ENCODE peak calls at places on chromosome 3, in seven cellular contexts. E is endothelial cell, B is osteocyte, G is lung, W is HFFc6, M is HFF-Myc, F is GM13977. S is an unnamed sample.
A peak's percentile ranks its signal among the peaks of the same experiment; 100 is the strongest.

GRCh38 chr3:88460369-88460768 is 310.6 kb downstream of the C3orf38 start:
- DNase-seq in E (no peak), B (no peak), G (no peak), W (no peak), M (no peak), F (no peak), S (no peak)

GRCh38 chr3:157119369-157119951 is 40.5 kb downstream of the CCNL1 start:
- DNase-seq in E (no peak), B (no peak), G (no peak), W (no peak), M (no peak), F (no peak), S (no peak)

GRCh38 chr3:126292318-126293070 is 64.7 kb downstream of the KLF15 start:
- DNase-seq in E (no peak), B (peak; percentile 57), G (no peak), W (no peak), M (no peak), F (no peak), S (no peak)

GRCh38 chr3:8867646-8868045 is 95.6 kb downstream of the RAD18 start:
- DNase-seq in E (no peak), B (no peak), G (no peak), W (no peak), M (no peak), F (no peak), S (no peak)

GRCh38 chr3:149970716-149971402 is at the start of gene PFN2:
- DNase-seq in E (peak; percentile 74), B (peak; percentile 92), G (peak; percentile 64), W (peak; percentile 63), M (no peak), F (peak; percentile 72), S (no peak)

GRCh38 chr3:12993022-12993622 is 80.1 kb downstream of the IQSEC1 start:
- DNase-seq in E (no peak), B (no peak), G (no peak), W (no peak), M (no peak), F (no peak), S (no peak)

GRCh38 chr3:187017511-187018230 is 87.3 kb downstream of the ST6GAL1 start:
- DNase-seq in E (no peak), B (peak; percentile 49), G (no peak), W (no peak), M (no peak), F (no peak), S (no peak)

GRCh38 chr3:51386852-51387229 is 1.8 kb downstream of the MANF start:
- DNase-seq in E (no peak), B (no peak), G (no peak), W (no peak), M (no peak), F (no peak), S (no peak)

GRCh38 chr3:24272875-24273274 is 221.8 kb downstream of the THRB start:
- DNase-seq in E (no peak), B (no peak), G (no peak), W (no peak), M (no peak), F (no peak), S (no peak)

GRCh38 chr3:52456800-52457183 is 1.4 kb downstream of the NISCH start:
- DNase-seq in E (no peak), B (no peak), G (no peak), W (no peak), M (no peak), F (no peak), S (no peak)

GRCh38 chr3:134956395-134956794 is 161.3 kb downstream of the EPHB1 start:
- DNase-seq in E (no peak), B (no peak), G (no peak), W (no peak), M (no peak), F (peak; percentile 15), S (no peak)

GRCh38 chr3:125125822-125126245 is 70.0 kb upstream of the HEG1 start:
- DNase-seq in E (no peak), B (no peak), G (no peak), W (peak; percentile 98), M (no peak), F (no peak), S (peak; percentile 94)

GRCh38 chr3:59027607-59028006 is 22.2 kb downstream of the CFAP20DC start:
- DNase-seq in E (no peak), B (no peak), G (no peak), W (no peak), M (no peak), F (no peak), S (no peak)

GRCh38 chr3:75232216-75232615 is 431.9 kb upstream of the FRG2C start:
- DNase-seq in E (no peak), B (no peak), G (no peak), W (no peak), M (no peak), F (no peak), S (no peak)

GRCh38 chr3:177459397-177459796 is 262.1 kb upstream of the TBL1XR1 start:
- DNase-seq in E (no peak), B (no peak), G (no peak), W (peak; percentile 28), M (no peak), F (no peak), S (no peak)

GRCh38 chr3:125478321-125478720 is 41.7 kb downstream of the SNX4 start:
- DNase-seq in E (no peak), B (no peak), G (no peak), W (peak; percentile 76), M (no peak), F (no peak), S (no peak)

GRCh38 chr3:177724020-177724638 is 526.8 kb upstream of the TBL1XR1 start:
- DNase-seq in E (no peak), B (no peak), G (peak; percentile 60), W (no peak), M (no peak), F (no peak), S (no peak)

GRCh38 chr3:198028718-198029117 is 68.7 kb downstream of the LMLN start:
- DNase-seq in E (no peak), B (no peak), G (no peak), W (peak; percentile 18), M (peak; percentile 15), F (no peak), S (no peak)

DNA sequence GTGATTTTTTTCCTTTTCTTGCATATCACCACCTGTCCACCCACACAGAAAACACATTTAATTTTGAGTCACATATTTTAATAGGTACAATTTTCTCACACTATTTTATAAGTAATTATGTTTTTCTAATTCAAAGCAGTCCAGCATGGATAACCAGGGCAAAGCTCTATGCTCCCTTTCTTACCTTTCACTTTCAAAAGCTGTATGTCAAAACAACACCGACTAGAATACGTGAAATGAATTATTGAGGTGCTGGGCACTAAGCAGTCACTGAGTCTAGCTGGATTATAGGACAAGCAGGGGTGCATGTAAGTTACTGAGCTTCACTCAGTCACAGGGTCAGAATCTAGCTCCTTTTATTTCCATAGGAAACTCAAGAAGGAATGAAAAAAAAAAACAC is 60.6 kb downstream of the LSAMP start:
- DNase-seq in E (no peak), B (no peak), G (no peak), W (no peak), M (no peak), F (no peak), S (no peak)
- TF ChIP-seq CTCF in E (no peak), B (no peak), G (no peak), W (no peak), M (no peak), F (no peak), S (no peak)

GRCh38 chr3:16311960-16312451 is 47.0 kb downstream of the OXNAD1 start:
- DNase-seq in E (no peak), B (no peak), G (no peak), W (no peak), M (no peak), F (peak; percentile 43), S (no peak)

GRCh38 chr3:16305121-16305541 is 40.1 kb downstream of the OXNAD1 start:
- DNase-seq in E (no peak), B (no peak), G (no peak), W (no peak), M (no peak), F (no peak), S (no peak)

GRCh38 chr3:16309558-16309957 is 44.5 kb downstream of the OXNAD1 start:
- DNase-seq in E (no peak), B (no peak), G (no peak), W (no peak), M (peak; percentile 31), F (no peak), S (peak; percentile 3)

GRCh38 chr3:16307832-16308531 is 43.0 kb downstream of the OXNAD1 start:
- DNase-seq in E (no peak), B (no peak), G (no peak), W (no peak), M (no peak), F (no peak), S (no peak)

GRCh38 chr3:16308727-16309126 is 43.7 kb downstream of the OXNAD1 start:
- DNase-seq in E (no peak), B (no peak), G (no peak), W (no peak), M (no peak), F (no peak), S (no peak)
- TF ChIP-seq CTCF in E (no peak), B (no peak), G (no peak), W (no peak), M (no peak), F (no peak), S (no peak)

GRCh38 chr3:106560451-106560966 is 691.7 kb upstream of the CBLB start:
- DNase-seq in E (no peak), B (no peak), G (no peak), W (peak; percentile 78), M (no peak), F (no peak), S (peak; percentile 81)

GRCh38 chr3:106570426-106570825 is 701.6 kb upstream of the CBLB start:
- DNase-seq in E (no peak), B (no peak), G (no peak), W (no peak), M (no peak), F (no peak), S (no peak)

GRCh38 chr3:106566277-106566676 is 697.5 kb upstream of the CBLB start:
- DNase-seq in E (no peak), B (no peak), G (no peak), W (no peak), M (no peak), F (peak; percentile 56), S (no peak)
- TF ChIP-seq CTCF in E (no peak), B (peak; percentile 19), G (no peak), W (peak; percentile 32), M (no peak), F (peak; percentile 56), S (no peak)

DNA sequence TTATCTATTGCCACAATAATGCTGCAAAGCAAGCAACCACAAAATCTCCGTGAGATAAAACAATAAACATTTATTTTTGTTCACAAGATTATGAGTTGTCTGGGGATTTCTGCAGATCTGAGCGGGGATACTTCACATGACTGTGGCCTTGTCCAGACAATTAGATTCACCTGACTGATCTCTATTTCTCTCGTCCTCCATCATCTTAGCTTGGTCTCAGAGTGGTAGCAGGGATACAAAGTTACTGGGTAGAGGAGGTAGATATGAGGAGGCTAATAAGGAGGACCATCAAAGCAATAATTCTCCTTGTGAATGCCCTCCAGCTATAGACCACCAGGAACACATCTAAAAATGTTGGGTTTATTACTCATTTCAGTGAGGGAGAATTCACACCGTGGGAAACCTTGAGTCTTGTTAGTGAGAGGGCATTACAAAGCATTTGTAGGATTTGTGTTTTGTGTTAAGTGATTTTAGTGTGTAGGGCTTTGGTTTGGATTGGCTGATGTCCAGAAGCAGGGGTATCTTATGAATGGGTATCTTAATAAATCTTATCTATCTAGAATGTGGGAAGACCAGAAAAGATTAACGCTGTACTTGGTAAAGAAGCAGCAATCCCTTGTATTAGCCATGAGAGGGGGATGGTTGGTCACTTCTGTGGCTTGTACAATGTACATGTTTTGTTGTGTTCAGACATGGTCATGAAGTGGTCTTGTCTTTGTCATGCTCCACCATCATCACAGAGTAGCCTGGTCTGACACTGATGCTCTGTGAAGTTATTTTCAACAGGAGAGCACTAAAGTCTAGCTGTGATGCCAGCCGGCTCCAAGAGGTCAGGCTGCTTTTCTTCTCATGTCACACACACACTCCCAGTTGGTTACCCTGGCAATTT is 287.6 kb upstream of the STT3B start:
- DNase-seq in E (no peak), B (no peak), G (no peak), W (no peak), M (no peak), F (no peak), S (no peak)
- TF ChIP-seq CTCF in E (no peak), B (no peak), G (no peak), W (no peak), M (no peak), F (peak; percentile 40), S (no peak)